ENCODE peak calls at places on chromosomes 2 and 18, in eight cellular contexts. W is cardiac muscle cell; L is DND-41; A is ovary; P is right cardiac atrium; D is BE2C; T is naive thymus-derived CD4-positive, alpha-beta T cell; E is astrocyte of the spinal cord. R is an unnamed sample.

GRCh38 chr18:23573020-23573419 is 13.3 kb downstream of the NPC1 start:
- DNase-seq in W (no peak), L (no peak), A (no peak), P (no peak), D (no peak), T (no peak), E (no peak), R (no peak)

GRCh38 chr2:209523778-209524362 is 100.0 kb downstream of the MAP2 start:
- DNase-seq in W (no peak), L (no peak), A (no peak), P (no peak), D (no peak), T (no peak), E (peak), R (no peak)

GRCh38 chr2:132677661-132678060 is 7.7 kb upstream of the LYPD1 start:
- DNase-seq in W (no peak), L (no peak), A (no peak), P (no peak), D (no peak), T (no peak), E (peak), R (no peak)

GRCh38 chr2:168518555-168519066 is 62.5 kb downstream of the CERS6 start:
- DNase-seq in W (peak), L (no peak), A (no peak), P (no peak), D (peak), T (no peak), E (no peak), R (peak)

GRCh38 chr2:190718652-190719526 is 70.0 kb downstream of the NAB1 start:
- DNase-seq in W (peak), L (no peak), A (peak), P (peak), D (peak), T (peak), E (peak), R (peak)

GRCh38 chr2:239275037-239275685 is 125.7 kb downstream of the HDAC4 start:
- DNase-seq in W (no peak), L (peak), A (peak), P (peak), D (peak), T (peak), E (peak), R (no peak)

GRCh38 chr2:100621371-100621910 is 58.6 kb downstream of the PDCL3 start:
- DNase-seq in W (no peak), L (no peak), A (no peak), P (no peak), D (no peak), T (no peak), E (no peak), R (no peak)

GRCh38 chr2:42030829-42031228 is 17.0 kb upstream of the PKDCC start:
- DNase-seq in W (no peak), L (no peak), A (no peak), P (no peak), D (no peak), T (no peak), E (no peak), R (no peak)

GRCh38 chr2:195318440-195319111 is 338.4 kb upstream of the SLC39A10 start:
- DNase-seq in W (peak), L (peak), A (no peak), P (no peak), D (peak), T (no peak), E (peak), R (peak)

GRCh38 chr2:74556159-74556558 is 1.6 kb downstream of the DOK1 start:
- DNase-seq in W (no peak), L (no peak), A (no peak), P (no peak), D (no peak), T (no peak), E (no peak), R (no peak)

GRCh38 chr2:119852214-119852613 is 92.5 kb downstream of the PTPN4 start:
- DNase-seq in W (no peak), L (no peak), A (no peak), P (no peak), D (no peak), T (no peak), E (no peak), R (no peak)

GRCh38 chr18:63207154-63207790 is 112.3 kb downstream of the BCL2 start:
- DNase-seq in W (no peak), L (peak), A (no peak), P (no peak), D (no peak), T (no peak), E (no peak), R (peak)

GRCh38 chr2:15825276-15826060 is 114.9 kb upstream of the MYCN start:
- DNase-seq in W (no peak), L (no peak), A (no peak), P (no peak), D (no peak), T (no peak), E (no peak), R (peak)

DNA sequence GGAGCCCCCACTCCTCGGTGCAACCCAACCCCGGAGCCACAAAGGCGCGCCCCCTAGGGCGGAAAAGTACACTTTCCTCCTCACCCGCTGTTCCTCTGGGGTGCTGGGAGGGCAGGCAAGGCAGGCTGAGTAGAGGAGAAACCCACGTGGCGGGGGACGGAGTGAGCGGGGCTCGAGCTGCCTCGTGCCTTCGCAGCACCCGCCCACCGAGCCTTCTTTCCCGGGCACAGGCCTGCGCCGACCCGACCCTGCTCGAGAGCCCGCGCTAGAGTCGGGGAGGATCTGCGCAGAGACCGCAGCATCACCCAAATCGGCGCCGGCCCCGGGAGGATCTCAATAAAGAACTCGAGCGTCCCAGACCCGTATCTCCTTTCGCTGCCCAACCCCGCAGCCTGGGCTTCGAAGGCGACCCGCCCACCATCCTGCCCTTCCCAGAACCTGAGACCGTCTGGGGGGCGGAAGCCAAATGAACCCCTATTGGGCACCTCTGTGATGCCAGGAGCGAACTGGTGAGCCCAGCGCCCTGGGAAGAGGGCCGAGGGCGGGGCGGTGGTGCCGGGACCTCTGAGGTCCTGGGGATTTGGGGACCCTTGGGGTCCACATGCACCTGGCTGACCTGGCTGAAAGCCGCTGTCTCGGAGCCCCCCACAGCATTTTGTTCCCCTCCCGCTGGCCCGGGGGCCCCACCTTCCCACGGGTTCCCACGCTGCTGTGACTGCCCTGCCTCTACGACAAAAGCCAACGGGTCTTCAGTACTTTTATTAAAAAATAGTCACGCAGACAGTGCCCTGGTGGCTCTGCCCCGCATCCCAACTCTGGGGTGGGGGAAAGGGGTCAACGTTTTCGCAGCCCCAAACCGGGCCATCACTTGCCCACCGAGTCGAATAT is 1.3 kb downstream of the UCN start:
- DNase-seq in W (no peak), L (no peak), A (no peak), P (no peak), D (peak), T (peak), E (no peak), R (no peak)
- H3K4me3 ChIP-seq in W (no peak), L (no peak), A (no peak), P (no peak), D (peak), T (no peak), E (no peak), R (no peak)

DNA sequence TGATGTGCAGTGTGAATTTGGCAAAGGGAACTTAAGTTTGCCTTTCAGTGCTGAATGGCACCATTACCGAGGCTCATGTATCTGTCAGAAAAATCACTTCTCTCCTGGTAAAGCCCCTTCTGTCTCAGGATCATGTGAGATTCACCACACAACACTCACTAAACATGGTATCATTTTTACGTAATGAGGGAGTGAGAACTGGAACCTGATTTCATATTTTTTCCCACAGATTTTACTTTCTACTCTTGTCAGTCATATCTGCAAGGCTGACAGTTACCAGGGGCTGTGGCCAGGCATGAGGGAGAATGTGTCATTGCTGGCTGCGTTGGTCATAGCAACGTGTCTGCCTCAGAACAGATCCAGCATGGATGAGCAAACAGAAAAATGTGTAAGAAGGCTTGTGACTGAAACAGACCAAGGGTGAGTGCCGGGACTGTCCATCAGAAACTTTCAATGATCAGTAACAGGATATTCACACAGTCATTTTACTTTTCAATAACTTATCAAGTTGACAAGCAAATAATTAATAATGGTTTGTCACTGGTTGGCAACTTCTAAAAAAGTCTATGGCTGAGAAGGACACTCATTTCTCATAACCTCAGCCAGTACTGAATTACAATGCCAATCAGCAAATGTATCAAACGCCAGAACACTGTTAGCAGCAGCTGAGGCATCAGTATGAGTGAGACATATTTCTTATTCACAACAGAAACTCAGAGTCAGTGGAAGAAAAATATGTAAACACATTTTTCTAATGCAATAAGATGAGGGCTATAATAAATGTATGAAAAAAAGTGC is 100.5 kb downstream of the CDC42EP3 start:
- DNase-seq in W (no peak), L (no peak), A (no peak), P (no peak), D (peak), T (no peak), E (peak), R (no peak)
- H3K4me3 ChIP-seq in W (no peak), L (no peak), A (no peak), P (no peak), D (no peak), T (no peak), E (no peak), R (no peak)

DNA sequence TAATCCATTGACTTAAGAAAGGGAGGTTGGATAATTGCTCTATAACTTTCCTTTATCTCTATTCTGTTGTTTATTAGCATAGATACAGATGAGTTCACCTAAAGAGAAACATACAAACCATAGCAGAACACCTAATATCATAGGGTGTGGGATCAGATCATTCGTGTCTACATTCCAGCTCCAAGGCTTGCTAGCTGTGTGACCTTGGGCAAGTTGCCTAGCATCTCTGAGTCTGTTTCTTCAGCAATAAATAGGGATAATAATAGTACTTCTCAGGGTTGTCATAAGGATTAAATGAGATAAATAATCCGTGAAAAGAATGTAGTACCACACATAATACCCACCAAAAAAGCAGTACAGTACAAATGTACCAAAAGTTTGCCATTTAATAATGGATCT is 126.2 kb downstream of the PLB1 start:
- DNase-seq in W (no peak), L (no peak), A (peak), P (no peak), D (no peak), T (no peak), E (no peak), R (no peak)
- H3K4me3 ChIP-seq in W (no peak), L (no peak), A (no peak), P (no peak), D (no peak), T (peak), E (no peak), R (no peak)

DNA sequence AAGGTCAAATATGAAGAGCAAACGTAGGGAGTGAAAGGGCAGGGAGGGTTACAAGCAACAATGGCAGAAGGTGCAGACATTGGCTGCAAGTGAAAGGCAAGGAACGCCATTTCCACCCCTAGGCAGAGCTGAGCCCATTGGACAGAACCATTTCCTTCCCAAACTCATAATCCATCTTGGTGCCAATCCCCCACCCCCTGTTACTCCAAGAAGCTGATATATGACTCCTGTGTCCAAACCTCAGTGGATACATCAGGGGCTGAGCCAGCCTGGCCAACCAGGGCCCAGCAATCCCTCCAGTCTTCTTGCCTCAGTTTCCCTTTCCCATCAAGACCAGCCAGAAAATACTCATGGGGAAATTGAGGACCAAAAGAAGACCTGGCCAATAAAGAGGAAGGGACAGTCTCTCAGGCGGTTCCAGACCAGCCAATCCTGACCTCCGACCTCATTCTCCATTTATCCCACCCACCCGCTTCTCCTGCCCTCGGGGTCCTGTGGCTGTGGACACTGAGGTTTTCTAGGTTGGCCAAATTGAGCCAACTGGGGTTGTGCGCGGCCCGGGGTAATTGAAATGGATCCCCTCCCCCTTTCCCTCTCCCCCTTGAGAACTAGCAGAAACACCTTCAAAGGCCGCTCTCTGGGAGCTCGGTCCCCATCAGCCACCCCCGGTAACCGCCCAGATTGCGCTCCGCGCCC is 24.8 kb downstream of the TNS1 start:
- DNase-seq in W (no peak), L (no peak), A (no peak), P (no peak), D (no peak), T (no peak), E (no peak), R (no peak)
- H3K4me3 ChIP-seq in W (peak), L (no peak), A (peak), P (peak), D (no peak), T (no peak), E (no peak), R (no peak)

GRCh38 chr18:14971461-14972185 is 223.7 kb downstream of the ANKRD30B start:
- DNase-seq in W (no peak), L (no peak), A (no peak), P (no peak), D (no peak), T (no peak), E (peak), R (peak)
- H3K4me3 ChIP-seq in W (no peak), L (no peak), A (no peak), P (no peak), D (no peak), T (no peak), E (no peak), R (no peak)